ENCODE peak calls at places on chromosome 1, in four cellular contexts. F is K562, S is A549, R is HepG2. A is an unnamed sample.

GRCh38 chr1:21622466-21623315 is 46.5 kb downstream of the RAP1GAP start:
- DNase-seq in F (no peak), S (no peak), R (no peak), A (peak; percentile 64)

GRCh38 chr1:211667065-211667617 is 8.3 kb downstream of the NEK2 start:
- DNase-seq in F (no peak), S (no peak), R (peak; percentile 97), A (no peak)

GRCh38 chr1:203406446-203407045 is 55.6 kb upstream of the FMOD start:
- DNase-seq in F (no peak), S (no peak), R (no peak), A (no peak)

GRCh38 chr1:172266528-172267174 is 153.8 kb upstream of the C1orf105 start:
- DNase-seq in F (no peak), S (no peak), R (no peak), A (no peak)

GRCh38 chr1:12148160-12148957 is 18.4 kb upstream of the TNFRSF1B start:
- DNase-seq in F (peak; percentile 53), S (no peak), R (peak; percentile 25), A (no peak)

GRCh38 chr1:183986941-183987340 is 50.6 kb downstream of the COLGALT2 start:
- DNase-seq in F (no peak), S (no peak), R (no peak), A (no peak)

GRCh38 chr1:64038119-64038518 is 165.3 kb upstream of the UBE2U start:
- DNase-seq in F (no peak), S (no peak), R (no peak), A (no peak)

GRCh38 chr1:86155061-86155806 is 1.3 kb downstream of the COL24A1 start:
- DNase-seq in F (peak; percentile 3), S (no peak), R (no peak), A (peak; percentile 38)

GRCh38 chr1:87778896-87779295 is 450.2 kb downstream of the LMO4 start:
- DNase-seq in F (no peak), S (no peak), R (no peak), A (no peak)

GRCh38 chr1:231753313-231753712 is 126.7 kb downstream of the DISC1 start:
- DNase-seq in F (no peak), S (no peak), R (no peak), A (no peak)

GRCh38 chr1:15525043-15525958 is 1.3 kb upstream of the CASP9 start:
- DNase-seq in F (peak; percentile 25), S (no peak), R (peak; percentile 93), A (peak; percentile 31)

GRCh38 chr1:114703242-114703641 is 7.9 kb upstream of the AMPD1 start:
- DNase-seq in F (no peak), S (no peak), R (no peak), A (no peak)

GRCh38 chr1:92464588-92465255 is 22.0 kb downstream of the GFI1 start:
- DNase-seq in F (no peak), S (no peak), R (no peak), A (no peak)

GRCh38 chr1:32963746-32964460 is 706 bp downstream of the RNF19B start:
- DNase-seq in F (peak; percentile 72), S (peak; percentile 29), R (no peak), A (peak; percentile 75)

GRCh38 chr1:151715726-151716404 is 738 bp downstream of the CELF3 start:
- DNase-seq in F (peak; percentile 17), S (no peak), R (peak; percentile 55), A (peak; percentile 67)

GRCh38 chr1:228976316-228976715 is 241.0 kb downstream of the RHOU start:
- DNase-seq in F (no peak), S (no peak), R (no peak), A (no peak)

GRCh38 chr1:10672376-10673050 is 123.9 kb downstream of the CASZ1 start:
- DNase-seq in F (no peak), S (no peak), R (no peak), A (no peak)

GRCh38 chr1:27343639-27344025 is 1.8 kb downstream of the SYTL1 start:
- DNase-seq in F (no peak), S (no peak), R (no peak), A (no peak)

GRCh38 chr1:177981186-177981585 is 11.3 kb upstream of the SEC16B start:
- DNase-seq in F (no peak), S (no peak), R (no peak), A (no peak)

GRCh38 chr1:7432896-7433380 is 338.2 kb upstream of the VAMP3 start:
- DNase-seq in F (no peak), S (no peak), R (no peak), A (no peak)

GRCh38 chr1:219666242-219666641 is 53.3 kb upstream of the ZC3H11B start:
- DNase-seq in F (no peak), S (no peak), R (no peak), A (no peak)

GRCh38 chr1:50371749-50372148 is 51.5 kb downstream of the DMRTA2 start:
- DNase-seq in F (no peak), S (peak; percentile 6), R (no peak), A (no peak)

GRCh38 chr1:53376041-53376461 is 48.2 kb upstream of the LRP8 start:
- DNase-seq in F (no peak), S (no peak), R (no peak), A (peak; percentile 14)

GRCh38 chr1:24301395-24302175 is 17.6 kb upstream of the GRHL3 start:
- DNase-seq in F (no peak), S (no peak), R (no peak), A (no peak)

GRCh38 chr1:178020968-178021640 is 51.2 kb upstream of the SEC16B start:
- DNase-seq in F (no peak), S (no peak), R (no peak), A (no peak)

GRCh38 chr1:39754026-39754569 is 15.4 kb downstream of the PPIE start:
- DNase-seq in F (no peak), S (no peak), R (no peak), A (no peak)

GRCh38 chr1:14959295-14959694 is 194.3 kb upstream of the TMEM51 start:
- DNase-seq in F (no peak), S (no peak), R (no peak), A (no peak)

GRCh38 chr1:192108143-192108542 is 50.1 kb upstream of the RGS18 start:
- DNase-seq in F (peak; percentile 89), S (no peak), R (no peak), A (no peak)

DNA sequence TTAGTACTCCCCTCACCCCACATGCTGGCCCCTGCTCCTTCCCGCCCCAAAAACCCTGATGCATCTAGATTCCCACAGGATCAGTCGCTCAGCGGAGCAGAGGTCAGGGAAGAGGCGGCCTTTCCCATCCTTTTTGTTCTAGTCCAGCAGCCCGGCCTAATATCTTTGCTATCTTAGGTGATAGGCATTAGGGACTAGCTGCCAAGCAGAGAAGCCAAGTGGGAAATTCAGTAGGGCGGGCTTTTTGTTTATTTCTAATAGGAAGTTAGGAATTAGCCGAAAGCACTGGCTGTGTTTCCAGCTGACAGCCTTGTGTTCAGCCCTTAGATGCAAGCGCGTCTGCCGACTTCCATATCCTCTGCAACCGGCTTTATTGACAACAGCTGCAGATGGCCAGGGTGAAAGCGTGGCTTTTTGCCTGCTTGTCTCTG is 59.0 kb upstream of the BCAR3 start:
- DNase-seq in F (no peak), S (no peak), R (no peak), A (no peak)
- TF ChIP-seq HMGXB4 in F (no peak), S (no peak), R (no peak), A (no peak)

DNA sequence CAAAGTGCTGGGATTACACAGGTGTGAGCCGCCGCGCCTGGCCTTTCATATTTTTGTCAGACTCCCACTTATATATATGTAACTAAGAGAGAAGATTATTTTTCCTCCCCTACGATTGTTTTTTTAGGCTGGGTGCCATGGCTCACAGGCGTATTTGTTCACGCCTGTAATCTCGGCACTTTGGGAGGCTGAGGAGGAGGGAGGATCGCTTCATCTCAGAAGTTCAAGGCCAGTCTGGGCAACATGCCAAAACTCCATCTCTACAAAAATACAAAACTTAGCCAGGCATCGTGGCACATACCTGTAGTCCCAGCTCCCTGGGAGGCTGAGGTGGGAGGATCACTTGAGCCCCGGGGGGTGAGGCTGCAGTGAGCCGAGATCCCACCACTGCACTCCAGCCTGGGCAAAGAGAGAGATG is 23.9 kb upstream of the ITLN2 start:
- DNase-seq in F (no peak), S (peak; percentile 44), R (peak; percentile 80), A (no peak)
- TF ChIP-seq HMGXB4 in F (no peak), S (no peak), R (no peak), A (no peak)

GRCh38 chr1:243595527-243596206 is 254.4 kb downstream of the AKT3 start:
- DNase-seq in F (no peak), S (no peak), R (no peak), A (no peak)
- TF ChIP-seq HMGXB4 in F (no peak), S (no peak), R (no peak), A (no peak)

GRCh38 chr1:235434001-235434400 is 66.8 kb downstream of the TBCE start:
- DNase-seq in F (no peak), S (no peak), R (no peak), A (peak; percentile 28)
- TF ChIP-seq HMGXB4 in F (no peak), S (no peak), R (no peak), A (no peak)

DNA sequence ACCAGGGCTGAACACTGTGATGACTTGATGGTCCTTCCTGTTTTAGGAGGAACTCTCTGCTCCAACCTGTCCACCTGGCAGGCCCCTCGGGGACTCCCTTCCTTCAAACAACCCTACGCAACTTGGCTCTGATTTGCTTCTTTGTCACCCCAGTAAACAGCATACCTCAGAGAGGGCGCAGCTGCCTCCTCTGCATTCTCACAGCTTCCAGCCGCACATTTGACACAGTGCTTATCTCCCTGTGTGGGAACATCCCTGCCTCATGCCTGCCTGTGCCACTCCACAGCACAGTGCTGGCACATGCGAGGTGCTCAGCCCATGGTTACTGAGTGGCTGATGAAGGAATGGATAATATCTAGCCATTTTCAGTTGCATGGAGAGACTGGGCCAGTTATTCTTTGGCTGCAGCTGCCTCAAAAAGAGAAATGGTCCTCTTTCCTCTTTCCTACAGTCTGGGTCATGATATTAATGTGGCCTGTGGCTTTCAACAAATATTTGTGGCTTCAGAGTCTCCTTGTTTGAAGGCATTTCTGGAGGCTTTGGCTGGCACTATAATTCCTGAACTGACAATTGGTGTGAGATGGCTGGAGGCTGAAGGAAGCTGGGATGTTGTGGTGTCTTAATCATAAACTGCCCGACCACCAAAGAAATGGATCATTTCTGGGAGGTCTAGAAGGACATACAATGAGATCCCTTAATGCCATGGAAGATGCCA is 77.9 kb downstream of the TENT5C start:
- DNase-seq in F (no peak), S (no peak), R (no peak), A (no peak)
- TF ChIP-seq HMGXB4 in F (no peak), S (no peak), R (no peak), A (no peak)

GRCh38 chr1:162846256-162847212 is 14.4 kb downstream of the CCDC190 start:
- DNase-seq in F (no peak), S (no peak), R (no peak), A (no peak)
- TF ChIP-seq HMGXB4 in F (no peak), S (no peak), R (no peak), A (no peak)

DNA sequence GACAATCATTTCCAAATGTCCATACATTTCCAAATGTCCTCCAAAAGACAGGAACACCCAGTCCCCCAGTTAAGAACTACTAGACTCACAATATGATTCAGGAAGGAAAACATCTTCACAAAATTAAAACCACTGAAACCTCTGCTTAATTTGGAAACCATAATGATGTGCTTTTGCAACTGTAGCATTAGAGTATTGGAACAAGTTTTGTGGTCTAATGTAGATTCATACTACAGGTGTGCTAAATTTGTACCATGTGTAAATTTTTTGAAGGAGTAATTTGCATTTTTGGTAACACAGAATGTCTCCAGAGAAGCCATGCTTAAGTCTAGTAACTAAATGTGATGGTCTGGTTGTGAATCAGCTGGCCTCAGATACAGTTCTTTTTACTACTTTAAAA is 129.6 kb downstream of the DPYD start:
- DNase-seq in F (no peak), S (no peak), R (no peak), A (no peak)
- TF ChIP-seq HMGXB4 in F (no peak), S (no peak), R (no peak), A (no peak)